ENCODE peak calls at places on chromosomes 16 and 17, in ten cellular contexts. M is psoas muscle, V is foreskin fibroblast, F is tibial artery, A is fibroblast of the aortic adventitia, P is heart right ventricle, O is GM12865, Q is progenitor cell of endocrine pancreas, K is H9, Y is upper lobe of right lung. Z is an unnamed sample.

GRCh38 chr17:78120971-78121800 is 7.4 kb downstream of the TMC6 start:
- DNase-seq in M (no peak), P (no peak), F (no peak), A (no peak), Y (no peak), Q (no peak), O (peak), V (no peak), K (peak), Z (peak)

GRCh38 chr17:1649116-1649843 is 386 bp downstream of the RILP start:
- DNase-seq in A (peak), Y (peak), K (no peak), P (peak), Q (no peak), F (peak), M (peak), V (peak), O (peak), Z (peak)

GRCh38 chr17:66142428-66142827 is 49.5 kb downstream of the CEP112 start:
- DNase-seq in P (no peak), V (no peak), Y (no peak), O (no peak), M (no peak), A (no peak), Q (no peak), K (no peak), F (no peak), Z (no peak)

GRCh38 chr17:40550608-40551007 is 14.7 kb downstream of the CCR7 start:
- DNase-seq in P (peak), M (peak), Q (peak), K (no peak), F (peak), A (peak), Y (peak), V (peak), O (no peak), Z (peak)

GRCh38 chr16:84585472-84585871 is 32.4 kb downstream of the COTL1 start:
- DNase-seq in K (peak), O (no peak), Y (no peak), Q (no peak), F (no peak), M (peak), V (no peak), A (no peak), P (no peak), Z (no peak)

GRCh38 chr16:86874141-86874540 is 295.8 kb downstream of the FOXL1 start:
- DNase-seq in V (no peak), O (peak), A (no peak), Q (no peak), M (no peak), F (no peak), Y (no peak), K (peak), P (no peak), Z (no peak)

GRCh38 chr17:40095944-40096791 is 4.2 kb downstream of the NR1D1 start:
- DNase-seq in P (peak), Y (no peak), K (no peak), M (peak), O (peak), V (no peak), F (no peak), A (no peak), Q (no peak), Z (peak)

GRCh38 chr16:69112285-69113129 is 7.1 kb downstream of the HAS3 start:
- DNase-seq in F (peak), K (peak), A (peak), Q (peak), Y (peak), O (peak), P (peak), V (no peak), M (peak), Z (peak)

GRCh38 chr17:8153550-8153956 is 1.3 kb upstream of the PER1 start:
- DNase-seq in K (peak), P (peak), M (peak), Y (peak), Q (no peak), O (no peak), F (peak), A (peak), V (peak), Z (no peak)

GRCh38 chr17:3704931-3705717 is 9.2 kb upstream of the P2RX5 start:
- DNase-seq in P (no peak), A (no peak), K (no peak), M (no peak), Q (no peak), V (no peak), O (no peak), Y (no peak), F (no peak), Z (no peak)

DNA sequence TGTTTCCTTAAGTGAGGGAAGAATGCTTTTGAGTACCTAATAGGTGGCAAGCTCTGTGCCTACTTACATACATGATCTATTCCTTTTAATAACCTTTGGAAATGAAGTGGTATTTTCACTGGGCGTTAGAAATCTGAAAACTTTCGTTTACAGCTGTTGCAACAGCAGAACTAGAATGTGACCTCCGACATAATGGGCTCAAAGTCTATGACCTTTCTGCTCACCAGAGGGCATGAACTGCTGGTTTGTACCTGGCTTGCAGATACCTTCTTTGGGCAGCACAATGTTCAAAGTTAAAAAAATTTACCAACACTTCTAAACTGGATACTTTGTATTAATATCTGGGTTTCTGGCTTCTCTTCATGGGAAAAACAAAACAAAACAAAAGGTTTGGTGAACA is 24.3 kb downstream of the CA4 start:
- DNase-seq in A (no peak), K (no peak), V (no peak), O (no peak), M (no peak), Y (no peak), P (no peak), F (no peak), Q (no peak), Z (no peak)
- TF ChIP-seq CTCF in A (no peak), K (no peak), V (no peak), O (no peak), M (no peak), Y (no peak), P (no peak), F (no peak), Q (no peak), Z (no peak)

GRCh38 chr16:19555938-19556778 is 655 bp downstream of the VPS35L start:
- DNase-seq in Q (peak), A (peak), V (peak), Y (no peak), K (peak), F (no peak), O (peak), P (peak), M (no peak), Z (peak)
- TF ChIP-seq CTCF in Q (peak), A (peak), V (peak), Y (peak), K (peak), F (no peak), O (no peak), P (no peak), M (no peak), Z (no peak)

GRCh38 chr17:48011405-48012150 is 26.0 kb downstream of the COPZ2 start:
- DNase-seq in O (peak), P (no peak), V (no peak), A (peak), F (no peak), M (peak), Y (no peak), K (peak), Q (no peak), Z (no peak)
- TF ChIP-seq CTCF in O (peak), P (peak), V (peak), A (peak), F (no peak), M (peak), Y (peak), K (peak), Q (peak), Z (no peak)

GRCh38 chr17:34852614-34853013 is 108.6 kb downstream of the CCT6B start:
- DNase-seq in Q (no peak), A (no peak), Y (no peak), V (no peak), M (no peak), O (peak), P (no peak), F (no peak), K (no peak), Z (no peak)
- TF ChIP-seq CTCF in Q (peak), A (no peak), Y (no peak), V (no peak), M (no peak), O (peak), P (no peak), F (no peak), K (peak), Z (no peak)

GRCh38 chr17:18314731-18315497 is at the start of the genes SMCR8 and TOP3A:
- DNase-seq in A (peak), M (peak), F (peak), V (peak), P (peak), Y (peak), O (peak), Q (peak), K (peak), Z (peak)
- TF ChIP-seq CTCF in A (no peak), M (no peak), F (no peak), V (no peak), P (no peak), Y (no peak), O (no peak), Q (no peak), K (no peak), Z (no peak)

GRCh38 chr17:48470388-48471034 is 40.5 kb upstream of the SKAP1 start:
- DNase-seq in Q (no peak), M (no peak), A (peak), P (no peak), V (peak), O (no peak), F (no peak), Y (no peak), K (peak), Z (no peak)
- TF ChIP-seq CTCF in Q (no peak), M (no peak), A (peak), P (no peak), V (no peak), O (no peak), F (no peak), Y (no peak), K (no peak), Z (no peak)

GRCh38 chr16:51759329-51759728 is 608.3 kb upstream of the SALL1 start:
- DNase-seq in P (no peak), M (no peak), O (no peak), A (no peak), V (no peak), Y (no peak), K (no peak), F (no peak), Q (no peak), Z (no peak)

GRCh38 chr16:51763072-51763658 is 612.1 kb upstream of the SALL1 start:
- DNase-seq in P (no peak), O (no peak), V (no peak), M (no peak), Y (no peak), F (no peak), A (no peak), Q (no peak), K (peak), Z (no peak)

GRCh38 chr16:51759999-51760398 is 608.9 kb upstream of the SALL1 start:
- DNase-seq in Y (no peak), A (no peak), F (no peak), M (no peak), V (no peak), Q (no peak), P (no peak), O (no peak), K (no peak), Z (no peak)

GRCh38 chr16:51757921-51758479 is 606.9 kb upstream of the SALL1 start:
- DNase-seq in Y (no peak), P (no peak), M (no peak), A (no peak), K (no peak), V (no peak), O (no peak), Q (no peak), F (no peak), Z (no peak)

GRCh38 chr16:51762081-51762995 is 611.3 kb upstream of the SALL1 start:
- DNase-seq in V (peak), Y (peak), F (peak), Q (peak), O (peak), A (peak), M (peak), K (peak), P (peak), Z (peak)
- TF ChIP-seq CTCF in V (peak), Y (peak), F (peak), Q (peak), O (peak), A (peak), M (peak), K (peak), P (peak), Z (no peak)

DNA sequence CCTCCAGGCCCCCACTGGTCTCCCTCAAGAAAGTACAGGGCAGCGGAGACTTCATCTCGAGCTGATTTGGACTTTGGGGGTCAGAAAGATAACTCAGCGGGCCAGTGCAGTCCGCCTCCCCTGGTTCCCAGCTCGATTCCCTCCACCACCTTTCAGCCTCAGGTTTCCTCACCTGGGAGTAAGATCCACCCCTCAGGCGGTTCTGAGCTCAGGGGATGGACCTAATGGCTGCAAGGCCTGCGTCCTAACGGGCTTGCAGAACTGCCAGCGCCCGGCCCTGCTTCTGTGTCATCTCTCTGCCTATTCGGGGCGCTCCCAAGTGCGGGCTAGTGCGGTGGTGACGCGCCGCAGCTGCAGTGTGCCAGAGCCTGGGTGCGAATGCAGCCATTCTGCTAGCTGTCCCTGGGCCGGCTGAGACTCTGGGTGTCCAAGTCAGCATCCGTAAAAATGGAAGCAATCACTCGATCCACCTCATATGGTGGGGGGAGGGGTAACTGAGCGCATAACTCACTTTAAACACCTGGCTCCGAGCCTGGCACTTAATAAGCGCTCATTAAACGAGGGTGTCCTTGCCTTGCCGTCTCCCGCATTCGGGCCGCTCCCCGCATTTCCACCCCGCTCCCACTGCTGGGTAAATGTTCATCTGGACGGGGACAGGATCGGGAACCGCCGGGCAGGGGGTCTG is 129.6 kb upstream of the LHX1 start:
- DNase-seq in K (peak), M (no peak), A (no peak), Q (no peak), V (no peak), Y (no peak), F (no peak), O (no peak), P (no peak), Z (no peak)
- TF ChIP-seq CTCF in K (no peak), M (no peak), A (no peak), Q (no peak), V (no peak), Y (no peak), F (no peak), O (no peak), P (no peak), Z (no peak)

DNA sequence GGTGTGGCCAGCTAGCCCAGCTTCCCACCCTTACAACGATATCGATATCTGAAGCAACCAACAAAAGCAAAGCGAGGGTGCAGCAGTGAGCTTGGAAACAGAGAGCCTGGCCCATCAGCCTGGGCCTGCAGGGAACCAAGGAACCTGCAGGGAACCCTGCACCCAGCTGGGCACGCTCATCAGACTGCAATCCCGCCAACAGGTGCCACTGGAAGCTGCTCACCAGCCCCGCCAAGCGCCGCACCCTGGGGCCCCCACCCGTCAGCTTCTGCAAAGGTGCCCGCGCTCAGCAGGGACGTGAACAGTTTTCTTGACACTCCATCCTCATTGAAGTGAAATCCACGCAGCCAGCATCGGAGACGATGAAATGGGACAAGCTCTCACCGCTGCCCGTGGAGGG is 250.7 kb downstream of the RBFOX3 start:
- DNase-seq in M (peak), P (no peak), A (no peak), V (no peak), O (no peak), Y (no peak), F (no peak), Q (no peak), K (no peak), Z (no peak)
- TF ChIP-seq CTCF in M (no peak), P (no peak), A (no peak), V (no peak), O (no peak), Y (no peak), F (no peak), Q (no peak), K (no peak), Z (no peak)